ENCODE peak calls at places on chromosomes 1 and 21, in ten cellular contexts. One of them, this sample, is unnamed.

GRCh38 chr21:44938976-44939531 is 775 bp upstream of the SLX9 start:
- DNase-seq in H1: no peak
- DNase-seq in HCEC 1CT: no peak
- DNase-seq in D341Med: no peak
- DNase-seq in GM18507: no peak
- DNase-seq in nephron progenitor cell: no peak
- DNase-seq in stimulated activated CD4-positive, alpha-beta T cell treated with anti-CD3 and anti-CD28 coated beads, Interleukin-15, amount 100 ng/mL, for 1 hour: no peak
- DNase-seq in NCI-H1417 treated with DMSO at 0.1 percent for 48 hours: no peak
- DNase-seq in CD4-positive, alpha-beta T cell: no peak
- DNase-seq in psoas muscle: no peak
- DNase-seq in this sample: no peak

GRCh38 chr1:28449904-28450303 is 55.9 kb upstream of the RCC1 start:
- DNase-seq in HCEC 1CT: no peak
- DNase-seq in psoas muscle: no peak
- DNase-seq in GM18507: no peak
- DNase-seq in nephron progenitor cell: no peak
- DNase-seq in H1: no peak
- DNase-seq in stimulated activated CD4-positive, alpha-beta T cell treated with anti-CD3 and anti-CD28 coated beads, Interleukin-15, amount 100 ng/mL, for 1 hour: no peak
- DNase-seq in NCI-H1417 treated with DMSO at 0.1 percent for 48 hours: no peak
- DNase-seq in D341Med: no peak
- DNase-seq in CD4-positive, alpha-beta T cell: no peak
- DNase-seq in this sample: no peak

GRCh38 chr1:27542463-27543273 is 52.7 kb upstream of the WASF2 start:
- DNase-seq in D341Med: no peak
- DNase-seq in NCI-H1417 treated with DMSO at 0.1 percent for 48 hours: no peak
- DNase-seq in HCEC 1CT: no peak
- DNase-seq in stimulated activated CD4-positive, alpha-beta T cell treated with anti-CD3 and anti-CD28 coated beads, Interleukin-15, amount 100 ng/mL, for 1 hour: no peak
- DNase-seq in psoas muscle: peak; percentile 79
- DNase-seq in GM18507: no peak
- DNase-seq in CD4-positive, alpha-beta T cell: no peak
- DNase-seq in nephron progenitor cell: no peak
- DNase-seq in H1: no peak
- DNase-seq in this sample: no peak

GRCh38 chr1:14184346-14184963 is 414.0 kb upstream of the KAZN start:
- DNase-seq in stimulated activated CD4-positive, alpha-beta T cell treated with anti-CD3 and anti-CD28 coated beads, Interleukin-15, amount 100 ng/mL, for 1 hour: no peak
- DNase-seq in HCEC 1CT: no peak
- DNase-seq in psoas muscle: peak; percentile 14
- DNase-seq in CD4-positive, alpha-beta T cell: no peak
- DNase-seq in nephron progenitor cell: no peak
- DNase-seq in GM18507: no peak
- DNase-seq in D341Med: no peak
- DNase-seq in NCI-H1417 treated with DMSO at 0.1 percent for 48 hours: no peak
- DNase-seq in H1: no peak
- DNase-seq in this sample: no peak

GRCh38 chr1:205326812-205327466 is 5.4 kb upstream of the NUAK2 start:
- DNase-seq in GM18507: no peak
- DNase-seq in HCEC 1CT: no peak
- DNase-seq in D341Med: no peak
- DNase-seq in NCI-H1417 treated with DMSO at 0.1 percent for 48 hours: no peak
- DNase-seq in H1: no peak
- DNase-seq in CD4-positive, alpha-beta T cell: no peak
- DNase-seq in psoas muscle: no peak
- DNase-seq in nephron progenitor cell: no peak
- DNase-seq in stimulated activated CD4-positive, alpha-beta T cell treated with anti-CD3 and anti-CD28 coated beads, Interleukin-15, amount 100 ng/mL, for 1 hour: no peak
- DNase-seq in this sample: no peak

GRCh38 chr1:167627865-167628641 is 2.0 kb upstream of the RCSD1 start:
- DNase-seq in CD4-positive, alpha-beta T cell: peak; percentile 66
- DNase-seq in D341Med: no peak
- DNase-seq in nephron progenitor cell: no peak
- DNase-seq in NCI-H1417 treated with DMSO at 0.1 percent for 48 hours: no peak
- DNase-seq in H1: no peak
- DNase-seq in psoas muscle: no peak
- DNase-seq in GM18507: peak; percentile 73
- DNase-seq in HCEC 1CT: no peak
- DNase-seq in stimulated activated CD4-positive, alpha-beta T cell treated with anti-CD3 and anti-CD28 coated beads, Interleukin-15, amount 100 ng/mL, for 1 hour: peak; percentile 47
- DNase-seq in this sample: peak; percentile 73

GRCh38 chr1:27299385-27300252 is 22.3 kb upstream of the TMEM222 start:
- DNase-seq in NCI-H1417 treated with DMSO at 0.1 percent for 48 hours: no peak
- DNase-seq in HCEC 1CT: peak; percentile 100
- DNase-seq in nephron progenitor cell: peak; percentile 52
- DNase-seq in psoas muscle: peak; percentile 73
- DNase-seq in GM18507: no peak
- DNase-seq in D341Med: no peak
- DNase-seq in CD4-positive, alpha-beta T cell: no peak
- DNase-seq in H1: no peak
- DNase-seq in stimulated activated CD4-positive, alpha-beta T cell treated with anti-CD3 and anti-CD28 coated beads, Interleukin-15, amount 100 ng/mL, for 1 hour: no peak
- DNase-seq in this sample: no peak

GRCh38 chr1:94865369-94865768 is 45.2 kb downstream of the SLC44A3 start:
- DNase-seq in NCI-H1417 treated with DMSO at 0.1 percent for 48 hours: no peak
- DNase-seq in nephron progenitor cell: no peak
- DNase-seq in D341Med: no peak
- DNase-seq in H1: no peak
- DNase-seq in stimulated activated CD4-positive, alpha-beta T cell treated with anti-CD3 and anti-CD28 coated beads, Interleukin-15, amount 100 ng/mL, for 1 hour: no peak
- DNase-seq in HCEC 1CT: peak; percentile 65
- DNase-seq in psoas muscle: no peak
- DNase-seq in GM18507: no peak
- DNase-seq in CD4-positive, alpha-beta T cell: no peak
- DNase-seq in this sample: no peak

GRCh38 chr1:175338447-175339135 is 146.0 kb upstream of the KIAA0040 start:
- DNase-seq in NCI-H1417 treated with DMSO at 0.1 percent for 48 hours: no peak
- DNase-seq in HCEC 1CT: no peak
- DNase-seq in stimulated activated CD4-positive, alpha-beta T cell treated with anti-CD3 and anti-CD28 coated beads, Interleukin-15, amount 100 ng/mL, for 1 hour: peak; percentile 38
- DNase-seq in nephron progenitor cell: peak; percentile 64
- DNase-seq in D341Med: peak; percentile 82
- DNase-seq in psoas muscle: no peak
- DNase-seq in H1: peak; percentile 29
- DNase-seq in CD4-positive, alpha-beta T cell: peak; percentile 51
- DNase-seq in GM18507: no peak
- DNase-seq in this sample: peak; percentile 19

GRCh38 chr21:16013570-16013969 is 283.8 kb downstream of the USP25 start:
- DNase-seq in D341Med: no peak
- DNase-seq in H1: no peak
- DNase-seq in HCEC 1CT: no peak
- DNase-seq in psoas muscle: no peak
- DNase-seq in CD4-positive, alpha-beta T cell: no peak
- DNase-seq in nephron progenitor cell: no peak
- DNase-seq in GM18507: no peak
- DNase-seq in NCI-H1417 treated with DMSO at 0.1 percent for 48 hours: no peak
- DNase-seq in stimulated activated CD4-positive, alpha-beta T cell treated with anti-CD3 and anti-CD28 coated beads, Interleukin-15, amount 100 ng/mL, for 1 hour: no peak
- DNase-seq in this sample: no peak

GRCh38 chr1:9289724-9290493 is 2.8 kb upstream of the SPSB1 start:
- DNase-seq in H1: no peak
- DNase-seq in CD4-positive, alpha-beta T cell: no peak
- DNase-seq in nephron progenitor cell: no peak
- DNase-seq in GM18507: no peak
- DNase-seq in HCEC 1CT: peak; percentile 95
- DNase-seq in stimulated activated CD4-positive, alpha-beta T cell treated with anti-CD3 and anti-CD28 coated beads, Interleukin-15, amount 100 ng/mL, for 1 hour: no peak
- DNase-seq in psoas muscle: peak; percentile 79
- DNase-seq in D341Med: no peak
- DNase-seq in NCI-H1417 treated with DMSO at 0.1 percent for 48 hours: no peak
- DNase-seq in this sample: no peak